ENCODE peak calls at places on chromosomes 3 and 15, in ten cellular contexts. K is GM06990, J is HT-29, Z is Ammon's horn, W is activated T-cell treated with anti-CD3 and anti-CD28 coated beads for 1 hour, R is T-helper 17 cell, F is NCI-H1092, X is NCI-H1105, V is cardiac muscle cell, L is HFFc6. H is an unnamed sample.

GRCh38 chr3:190577225-190577624 is 63.3 kb downstream of the IL1RAP start:
- DNase-seq in K (no peak), J (no peak), Z (no peak), W (no peak), R (no peak), F (no peak), X (no peak), V (no peak), L (no peak), H (no peak)

GRCh38 chr15:68983821-68984517 is 30.5 kb upstream of the NOX5 start:
- DNase-seq in K (no peak), J (no peak), Z (no peak), W (no peak), R (no peak), F (no peak), X (no peak), V (peak; percentile 57), L (no peak), H (no peak)

GRCh38 chr3:104805042-104805441 is 561.7 kb upstream of the ALCAM start:
- DNase-seq in K (no peak), J (no peak), Z (no peak), W (no peak), R (no peak), F (no peak), X (peak; percentile 84), V (no peak), L (no peak), H (no peak)

GRCh38 chr3:129001101-129001816 is at the start of gene EFCC1:
- DNase-seq in K (no peak), J (no peak), Z (no peak), W (no peak), R (no peak), F (no peak), X (peak; percentile 15), V (peak; percentile 55), L (no peak), H (no peak)

GRCh38 chr3:148319161-148319915 is 378.4 kb upstream of the AGTR1 start:
- DNase-seq in K (peak; percentile 85), J (no peak), Z (no peak), W (no peak), R (no peak), F (no peak), X (no peak), V (peak; percentile 53), L (peak; percentile 70), H (no peak)

GRCh38 chr3:195163719-195164572 is 107.0 kb downstream of the XXYLT1 start:
- DNase-seq in K (no peak), J (no peak), Z (no peak), W (no peak), R (no peak), F (no peak), X (no peak), V (no peak), L (no peak), H (no peak)

GRCh38 chr3:108125550-108126071 is 34.8 kb upstream of the CD47 start:
- DNase-seq in K (peak; percentile 81), J (no peak), Z (no peak), W (peak; percentile 24), R (peak; percentile 30), F (peak; percentile 77), X (peak; percentile 79), V (no peak), L (no peak), H (no peak)

GRCh38 chr3:170523248-170523647 is 62.6 kb downstream of the SLC7A14 start:
- DNase-seq in K (no peak), J (no peak), Z (no peak), W (no peak), R (no peak), F (no peak), X (no peak), V (no peak), L (peak; percentile 30), H (no peak)

GRCh38 chr3:35473956-35474355 is 165.4 kb upstream of the ARPP21 start:
- DNase-seq in K (no peak), J (no peak), Z (no peak), W (no peak), R (no peak), F (no peak), X (no peak), V (no peak), L (no peak), H (no peak)

GRCh38 chr15:84151205-84151931 is 84.2 kb upstream of the GOLGA6L4 start:
- DNase-seq in K (no peak), J (no peak), Z (no peak), W (no peak), R (no peak), F (no peak), X (no peak), V (peak; percentile 11), L (no peak), H (no peak)

GRCh38 chr3:40310690-40311089 is 1.2 kb downstream of the EIF1B start:
- DNase-seq in K (no peak), J (no peak), Z (peak; percentile 36), W (no peak), R (no peak), F (no peak), X (no peak), V (peak; percentile 62), L (no peak), H (no peak)

GRCh38 chr3:100779475-100779874 is 70.2 kb downstream of the TFG start:
- DNase-seq in K (no peak), J (no peak), Z (no peak), W (no peak), R (no peak), F (no peak), X (no peak), V (no peak), L (no peak), H (no peak)

GRCh38 chr3:176906046-176906905 is 291.0 kb downstream of the TBL1XR1 start:
- DNase-seq in K (no peak), J (peak; percentile 25), Z (peak; percentile 15), W (no peak), R (no peak), F (peak; percentile 49), X (peak; percentile 89), V (peak; percentile 90), L (no peak), H (no peak)

GRCh38 chr3:164340273-164340672 is 738.0 kb downstream of the SI start:
- DNase-seq in K (no peak), J (no peak), Z (no peak), W (no peak), R (no peak), F (no peak), X (no peak), V (no peak), L (no peak), H (no peak)

GRCh38 chr3:129961142-129961541 is 13.4 kb upstream of the TRH start:
- DNase-seq in K (no peak), J (no peak), Z (no peak), W (no peak), R (no peak), F (no peak), X (no peak), V (peak; percentile 35), L (no peak), H (no peak)

GRCh38 chr3:123025642-123026521 is 1.7 kb downstream of the SEMA5B start:
- DNase-seq in K (no peak), J (no peak), Z (peak; percentile 15), W (no peak), R (no peak), F (no peak), X (peak; percentile 20), V (peak; percentile 26), L (no peak), H (no peak)

GRCh38 chr3:160003520-160004128 is 15.0 kb downstream of the IL12A start:
- DNase-seq in K (peak; percentile 51), J (peak; percentile 67), Z (peak; percentile 83), W (no peak), R (no peak), F (peak; percentile 35), X (peak; percentile 52), V (peak; percentile 67), L (peak; percentile 39), H (peak; percentile 36)

GRCh38 chr15:75578206-75578947 is 738 bp downstream of the PTPN9 start:
- DNase-seq in K (peak; percentile 74), J (peak; percentile 11), Z (no peak), W (peak; percentile 4), R (peak; percentile 27), F (no peak), X (peak; percentile 7), V (no peak), L (no peak), H (no peak)

GRCh38 chr15:41577863-41578735 is 19.1 kb downstream of the TYRO3 start:
- DNase-seq in K (no peak), J (no peak), Z (peak; percentile 87), W (no peak), R (no peak), F (no peak), X (no peak), V (no peak), L (no peak), H (peak; percentile 39)

GRCh38 chr3:134991472-134992010 is 196.5 kb downstream of the EPHB1 start:
- DNase-seq in K (no peak), J (no peak), Z (no peak), W (no peak), R (no peak), F (no peak), X (no peak), V (no peak), L (no peak), H (no peak)

GRCh38 chr3:38988955-38989354 is 62.8 kb downstream of the SCN11A start:
- DNase-seq in K (no peak), J (no peak), Z (no peak), W (no peak), R (no peak), F (no peak), X (no peak), V (no peak), L (no peak), H (no peak)

GRCh38 chr15:65902373-65902772 is 33.1 kb downstream of the RAB11A start:
- DNase-seq in K (peak; percentile 63), J (peak; percentile 96), Z (peak; percentile 60), W (no peak), R (no peak), F (no peak), X (no peak), V (no peak), L (no peak), H (no peak)

GRCh38 chr3:113912551-113913246 is 35.1 kb upstream of the ZDHHC23 start:
- DNase-seq in K (peak; percentile 19), J (peak; percentile 85), Z (peak; percentile 21), W (no peak), R (no peak), F (peak; percentile 25), X (peak; percentile 59), V (peak; percentile 76), L (peak; percentile 54), H (no peak)

GRCh38 chr15:62462268-62462667 is 297.2 kb upstream of the C2CD4B start:
- DNase-seq in K (no peak), J (no peak), Z (no peak), W (no peak), R (no peak), F (no peak), X (no peak), V (no peak), L (no peak), H (no peak)

GRCh38 chr3:4506559-4507009 is 13.4 kb downstream of the ITPR1 start:
- DNase-seq in K (no peak), J (no peak), Z (no peak), W (no peak), R (no peak), F (no peak), X (no peak), V (no peak), L (no peak), H (no peak)

GRCh38 chr15:27458370-27459084 is 487.5 kb downstream of the GABRG3 start:
- DNase-seq in K (no peak), J (no peak), Z (no peak), W (no peak), R (no peak), F (no peak), X (no peak), V (no peak), L (no peak), H (no peak)

GRCh38 chr15:67259375-67259774 is 4.8 kb downstream of the IQCH start:
- DNase-seq in K (no peak), J (no peak), Z (no peak), W (no peak), R (no peak), F (no peak), X (no peak), V (no peak), L (no peak), H (no peak)

GRCh38 chr3:140236836-140237476 is 302.0 kb downstream of the CLSTN2 start:
- DNase-seq in K (no peak), J (no peak), Z (peak; percentile 50), W (no peak), R (no peak), F (no peak), X (no peak), V (peak; percentile 83), L (no peak), H (no peak)